ENCODE peak calls at places on chromosomes 3 and 15, in five cellular contexts. S is left ventricle myocardium inferior; E is WERI-Rb-1; C is CD8-positive, alpha-beta T cell; I is transverse colon. T is an unnamed sample.

GRCh38 chr3:16113704-16114103 is 60.8 kb upstream of the GALNT15 start:
- DNase-seq in S (no peak), E (no peak), C (no peak), I (no peak), T (no peak)

GRCh38 chr3:89107461-89108035 is at the start of gene EPHA3:
- DNase-seq in S (peak), E (peak), C (no peak), I (peak), T (no peak)

GRCh38 chr3:120416868-120417267 is 33.9 kb downstream of the FSTL1 start:
- DNase-seq in S (no peak), E (no peak), C (no peak), I (no peak), T (no peak)

GRCh38 chr15:71810256-71811035 is at the start of gene NR2E3:
- DNase-seq in S (no peak), E (peak), C (no peak), I (no peak), T (no peak)

GRCh38 chr15:40782609-40783227 is 12.9 kb downstream of the C15orf62 start:
- DNase-seq in S (no peak), E (peak), C (peak), I (peak), T (peak)

GRCh38 chr3:38627956-38628355 is 21.5 kb downstream of the SCN5A start:
- DNase-seq in S (no peak), E (peak), C (no peak), I (no peak), T (no peak)

GRCh38 chr3:125582707-125583106 is 12.6 kb downstream of the OSBPL11 start:
- DNase-seq in S (no peak), E (no peak), C (no peak), I (no peak), T (no peak)

GRCh38 chr15:38455096-38455495 is 1.2 kb downstream of the FAM98B start:
- DNase-seq in S (no peak), E (no peak), C (no peak), I (no peak), T (no peak)

GRCh38 chr3:39147711-39148115 is 5.7 kb downstream of the CSRNP1 start:
- DNase-seq in S (no peak), E (peak), C (no peak), I (peak), T (no peak)

GRCh38 chr3:152636651-152637050 is 198.3 kb upstream of the P2RY1 start:
- DNase-seq in S (no peak), E (no peak), C (no peak), I (no peak), T (no peak)

GRCh38 chr3:45143673-45144670 is 2.2 kb downstream of the CDCP1 start:
- DNase-seq in S (no peak), E (no peak), C (no peak), I (no peak), T (no peak)

GRCh38 chr15:85411992-85412538 is 31.7 kb downstream of the AKAP13 start:
- DNase-seq in S (no peak), E (no peak), C (no peak), I (no peak), T (no peak)

GRCh38 chr15:81293728-81294500 is 30.0 kb downstream of the STARD5 start:
- DNase-seq in S (no peak), E (no peak), C (peak), I (peak), T (peak)

GRCh38 chr15:40038267-40038653 is 721 bp downstream of the SRP14 start:
- DNase-seq in S (no peak), E (no peak), C (no peak), I (no peak), T (no peak)

GRCh38 chr3:151772825-151773480 is 39.2 kb downstream of the AADACL2 start:
- DNase-seq in S (no peak), E (no peak), C (no peak), I (no peak), T (no peak)

GRCh38 chr15:63121382-63122001 is at the start of gene LACTB:
- DNase-seq in S (peak), E (peak), C (peak), I (peak), T (peak)

GRCh38 chr3:126911162-126912026 is 71.5 kb upstream of the PLXNA1 start:
- DNase-seq in S (peak), E (no peak), C (peak), I (peak), T (peak)

GRCh38 chr3:71497367-71497925 is 86.1 kb downstream of the FOXP1 start:
- DNase-seq in S (no peak), E (no peak), C (no peak), I (no peak), T (no peak)

GRCh38 chr3:71542548-71543370 is 40.8 kb downstream of the FOXP1 start:
- DNase-seq in S (peak), E (no peak), C (no peak), I (peak), T (no peak)

GRCh38 chr3:141201122-141201521 is 30.5 kb upstream of the PXYLP1 start:
- DNase-seq in S (no peak), E (no peak), C (no peak), I (no peak), T (no peak)

GRCh38 chr3:186095584-186096061 is 13.3 kb downstream of the ETV5 start:
- DNase-seq in S (peak), E (no peak), C (no peak), I (no peak), T (no peak)

GRCh38 chr3:143885803-143886427 is 37.6 kb upstream of the SLC9A9 start:
- DNase-seq in S (no peak), E (peak), C (no peak), I (no peak), T (no peak)

GRCh38 chr15:35728176-35728938 is 182.4 kb upstream of the DPH6 start:
- DNase-seq in S (no peak), E (no peak), C (no peak), I (no peak), T (no peak)

GRCh38 chr3:137946341-137946973 is 63.5 kb upstream of the CLDN18 start:
- DNase-seq in S (peak), E (peak), C (peak), I (peak), T (no peak)

GRCh38 chr15:73319460-73320245 is 49.1 kb downstream of the HCN4 start:
- DNase-seq in S (no peak), E (no peak), C (no peak), I (no peak), T (no peak)

GRCh38 chr3:122562923-122563716 is 980 bp downstream of the PARP9 start:
- DNase-seq in S (no peak), E (no peak), C (no peak), I (no peak), T (no peak)

GRCh38 chr3:98027084-98027445 is 8.1 kb downstream of the GABRR3 start:
- DNase-seq in S (no peak), E (no peak), C (no peak), I (no peak), T (no peak)

GRCh38 chr3:37130984-37131975 is 43.1 kb downstream of the LRRFIP2 start:
- DNase-seq in S (no peak), E (no peak), C (no peak), I (no peak), T (no peak)

GRCh38 chr15:39584266-39584659 is 3.4 kb downstream of the THBS1 start:
- DNase-seq in S (no peak), E (no peak), C (no peak), I (no peak), T (no peak)

GRCh38 chr3:196640501-196640968 is 1.0 kb downstream of the NRROS start:
- DNase-seq in S (no peak), E (no peak), C (no peak), I (no peak), T (peak)

GRCh38 chr3:196643201-196643749 is 3.8 kb downstream of the NRROS start:
- DNase-seq in S (no peak), E (no peak), C (no peak), I (peak), T (peak)

GRCh38 chr3:196639517-196640500 is at the start of gene NRROS:
- DNase-seq in S (peak), E (no peak), C (peak), I (peak), T (peak)

GRCh38 chr3:196643761-196644160 is 4.3 kb downstream of the NRROS start:
- DNase-seq in S (no peak), E (no peak), C (no peak), I (no peak), T (no peak)

GRCh38 chr3:196641278-196642058 is 2.0 kb downstream of the NRROS start:
- DNase-seq in S (no peak), E (no peak), C (no peak), I (no peak), T (peak)
- TF ChIP-seq CTCF in S (no peak), E (no peak), C (no peak), I (no peak), T (no peak)

GRCh38 chr3:109369510-109369909 is 32.2 kb upstream of the DPPA4 start:
- DNase-seq in S (no peak), E (no peak), C (no peak), I (no peak), T (no peak)
- TF ChIP-seq CTCF in S (no peak), E (peak), C (no peak), I (no peak), T (no peak)

DNA sequence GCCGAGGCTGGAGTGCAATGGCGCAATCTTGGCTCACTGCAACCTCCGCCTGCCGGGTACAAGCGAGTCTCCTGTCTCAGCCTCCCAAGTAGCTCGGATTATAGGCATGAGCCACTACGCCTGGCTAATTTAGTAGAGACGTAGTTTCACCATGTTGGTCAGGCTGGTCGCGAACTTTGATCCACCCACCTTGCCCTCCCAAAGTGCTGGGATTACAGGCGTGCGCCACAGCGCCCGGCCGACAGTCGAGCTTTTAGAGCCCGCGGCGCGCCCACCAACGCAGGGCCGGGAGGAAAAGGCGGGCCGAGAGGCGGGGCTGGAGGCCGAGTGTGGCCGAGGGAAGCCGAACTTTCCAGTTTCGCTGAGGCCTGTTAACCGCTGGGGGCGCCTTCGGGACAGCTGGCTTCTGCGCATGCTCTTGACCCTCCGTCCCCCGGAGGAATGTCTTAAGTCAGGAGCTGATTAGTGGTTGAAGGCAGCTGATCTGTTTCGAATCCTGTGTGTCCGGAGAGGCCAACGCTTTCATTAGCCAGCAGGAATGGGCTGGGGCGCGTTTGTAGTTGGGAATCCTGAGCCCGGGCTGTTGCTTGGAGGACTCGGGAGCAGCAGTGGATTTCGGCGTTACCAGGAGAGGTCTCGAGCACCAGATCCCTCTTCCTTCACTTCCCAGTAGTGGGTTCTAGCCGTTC is 10.0 kb downstream of the RPLP1 start:
- DNase-seq in S (peak), E (peak), C (peak), I (peak), T (peak)
- TF ChIP-seq CTCF in S (peak), E (peak), C (peak), I (peak), T (peak)

DNA sequence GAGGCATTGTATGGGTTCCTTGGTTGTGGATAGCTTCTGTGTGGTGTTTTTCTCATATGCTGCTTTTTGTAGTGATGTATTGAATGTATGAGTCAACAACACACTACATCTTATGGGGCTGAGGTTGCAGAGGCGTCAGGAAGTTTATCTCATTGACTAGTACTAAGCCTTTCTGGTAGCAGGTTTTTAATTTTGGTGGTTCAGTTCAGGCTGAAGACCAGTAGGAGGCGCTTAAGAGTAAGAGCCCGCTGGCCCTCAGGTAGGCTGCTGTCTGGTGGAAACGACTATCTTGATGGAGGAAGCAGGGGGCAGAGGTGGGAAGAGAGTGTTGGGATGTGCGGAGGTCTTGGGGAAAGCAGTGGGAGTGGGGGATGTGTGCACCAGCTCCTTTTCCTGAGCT is 62.4 kb downstream of the RTP4 start:
- DNase-seq in S (no peak), E (no peak), C (no peak), I (no peak), T (no peak)
- TF ChIP-seq CTCF in S (no peak), E (peak), C (no peak), I (no peak), T (no peak)

GRCh38 chr3:28808068-28808467 is 459.4 kb upstream of the AZI2 start:
- DNase-seq in S (no peak), E (peak), C (no peak), I (no peak), T (no peak)
- TF ChIP-seq CTCF in S (no peak), E (no peak), C (no peak), I (no peak), T (no peak)

GRCh38 chr3:12312010-12312409 is 23.1 kb downstream of the PPARG start:
- DNase-seq in S (no peak), E (no peak), C (no peak), I (no peak), T (no peak)

GRCh38 chr3:12316253-12316652 is 27.4 kb downstream of the PPARG start:
- DNase-seq in S (no peak), E (no peak), C (no peak), I (no peak), T (no peak)

GRCh38 chr3:12316721-12317351 is 28.0 kb downstream of the PPARG start:
- DNase-seq in S (no peak), E (no peak), C (no peak), I (no peak), T (no peak)

GRCh38 chr3:12309716-12310115 is 20.8 kb downstream of the PPARG start:
- DNase-seq in S (no peak), E (no peak), C (no peak), I (no peak), T (no peak)

DNA sequence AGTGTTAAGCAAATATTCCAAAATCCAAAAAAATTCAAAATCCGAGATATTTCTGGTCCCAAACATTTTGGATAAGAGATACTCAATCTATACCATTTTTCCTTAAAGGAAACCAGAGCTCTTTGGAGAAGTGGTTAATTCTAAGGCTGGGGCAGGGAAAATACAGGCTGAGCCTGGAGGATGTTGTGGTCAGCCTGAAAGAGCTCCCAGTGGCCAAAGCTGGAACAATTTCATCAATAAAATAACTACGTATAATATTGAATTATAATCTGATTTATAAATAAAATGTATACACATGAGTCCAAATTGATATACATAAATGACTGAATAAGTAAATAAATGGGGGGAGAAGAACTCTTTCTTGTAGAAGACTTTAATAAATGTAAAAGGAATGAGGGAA is 24.6 kb downstream of the PPARG start:
- DNase-seq in S (no peak), E (no peak), C (no peak), I (no peak), T (no peak)
- TF ChIP-seq CTCF in S (no peak), E (no peak), C (no peak), I (no peak), T (no peak)

GRCh38 chr15:66288093-66288492 is 5.3 kb upstream of the DIS3L start:
- DNase-seq in S (no peak), E (no peak), C (no peak), I (no peak), T (no peak)

GRCh38 chr15:66288796-66289195 is 4.6 kb upstream of the DIS3L start:
- DNase-seq in S (no peak), E (no peak), C (no peak), I (no peak), T (no peak)

GRCh38 chr15:66290007-66290406 is 3.4 kb upstream of the DIS3L start:
- DNase-seq in S (no peak), E (no peak), C (no peak), I (no peak), T (no peak)

GRCh38 chr15:66285462-66286280 is 7.7 kb upstream of the DIS3L start:
- DNase-seq in S (no peak), E (no peak), C (no peak), I (no peak), T (no peak)

DNA sequence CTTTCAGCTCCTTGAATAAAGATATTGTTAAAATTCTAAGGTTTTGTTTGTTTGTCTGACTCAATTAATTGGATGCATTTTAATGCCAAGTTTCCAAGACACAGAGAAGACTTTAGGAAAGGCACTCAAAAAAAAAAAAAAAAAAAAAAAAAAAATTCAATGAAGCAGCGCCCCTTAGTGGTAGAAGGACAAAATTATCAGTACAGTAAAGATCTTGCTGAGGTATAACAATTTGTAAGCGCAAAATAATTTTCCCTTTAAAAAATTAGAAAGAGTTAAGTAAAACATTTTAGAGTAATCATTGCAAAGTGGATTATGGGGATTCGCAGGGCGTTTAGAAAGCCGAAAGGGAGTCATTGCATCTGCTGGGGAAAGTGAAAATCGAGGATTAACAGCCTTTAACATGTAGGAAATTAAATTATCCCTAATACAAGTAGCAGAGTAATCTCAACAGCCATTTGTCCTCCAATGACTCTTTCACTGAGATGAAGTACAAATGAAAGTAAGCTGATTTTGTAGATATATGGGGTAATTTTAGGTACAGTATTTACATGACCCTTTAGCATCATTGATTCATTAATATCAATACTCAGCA is 5.8 kb upstream of the DIS3L start:
- DNase-seq in S (no peak), E (peak), C (no peak), I (no peak), T (no peak)
- TF ChIP-seq CTCF in S (peak), E (no peak), C (peak), I (peak), T (peak)

DNA sequence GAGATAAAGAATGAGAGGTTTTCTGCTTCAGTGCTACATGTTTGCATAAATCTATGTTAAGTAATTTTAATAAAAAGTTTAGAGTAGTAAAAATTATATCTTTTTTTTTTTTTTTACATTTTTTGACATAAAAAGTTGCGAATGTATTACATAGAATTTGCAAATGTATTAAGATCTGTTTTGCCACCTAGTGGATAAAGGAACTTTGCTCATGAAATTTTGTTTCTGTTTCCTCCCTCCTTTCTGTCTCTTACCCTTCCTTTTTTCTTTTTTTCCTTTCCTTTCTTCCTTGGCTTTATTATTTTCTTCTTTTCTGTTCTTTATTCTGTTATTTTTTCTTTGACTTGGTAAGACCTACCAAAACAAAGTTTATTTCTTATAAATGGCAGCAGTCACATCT is 58.5 kb upstream of the UTS2B start:
- DNase-seq in S (no peak), E (no peak), C (no peak), I (no peak), T (no peak)
- TF ChIP-seq CTCF in S (peak), E (no peak), C (no peak), I (no peak), T (no peak)

T was measured in natural killer cell.